ENCODE peak calls at places on chromosomes 3 and 15, in five cellular contexts. I is WERI-Rb-1, G is AG10803, L is AG04450, E is thoracic aorta. Q is an unnamed sample.

GRCh38 chr3:162436826-162437225 is 940.2 kb downstream of the OTOL1 start:
- DNase-seq in I (no peak), G (no peak), L (no peak), E (no peak), Q (no peak)

GRCh38 chr15:82849556-82850241 is 40.3 kb downstream of the WHAMM start:
- DNase-seq in I (peak), G (peak), L (no peak), E (no peak), Q (peak)

GRCh38 chr3:52490938-52491526 is 4.1 kb upstream of the STAB1 start:
- DNase-seq in I (no peak), G (no peak), L (no peak), E (no peak), Q (no peak)

GRCh38 chr15:95603802-95604201 is 726.7 kb upstream of the NR2F2 start:
- DNase-seq in I (no peak), G (peak), L (no peak), E (no peak), Q (peak)

GRCh38 chr3:38117748-38118420 is 19.0 kb downstream of the ACAA1 start:
- DNase-seq in I (peak), G (peak), L (peak), E (no peak), Q (peak)

GRCh38 chr3:78924711-78925110 is 843.1 kb downstream of the ROBO1 start:
- DNase-seq in I (no peak), G (no peak), L (no peak), E (no peak), Q (no peak)

GRCh38 chr3:51388286-51389029 is 2.6 kb upstream of the RBM15B start:
- DNase-seq in I (no peak), G (no peak), L (no peak), E (no peak), Q (no peak)

GRCh38 chr3:66224220-66224619 is 3.4 kb downstream of the SLC25A26 start:
- DNase-seq in I (no peak), G (no peak), L (no peak), E (no peak), Q (no peak)

GRCh38 chr15:85723960-85724945 is 70.5 kb downstream of the KLHL25 start:
- DNase-seq in I (no peak), G (no peak), L (no peak), E (no peak), Q (peak)

GRCh38 chr15:89003865-89004725 is 84.2 kb upstream of the ABHD2 start:
- DNase-seq in I (peak), G (peak), L (peak), E (no peak), Q (peak)

GRCh38 chr3:33789183-33789954 is 9.1 kb upstream of the PDCD6IP start:
- DNase-seq in I (peak), G (no peak), L (no peak), E (no peak), Q (no peak)

GRCh38 chr3:187064210-187065115 is 74.8 kb downstream of the RPL39L start:
- DNase-seq in I (peak), G (peak), L (no peak), E (no peak), Q (peak)

GRCh38 chr3:98026425-98027083 is 8.6 kb downstream of the GABRR3 start:
- DNase-seq in I (no peak), G (no peak), L (no peak), E (no peak), Q (no peak)

GRCh38 chr3:86655096-86655495 is 335.9 kb downstream of the VGLL3 start:
- DNase-seq in I (no peak), G (no peak), L (no peak), E (no peak), Q (no peak)

GRCh38 chr15:40843183-40843884 is 514 bp upstream of the SPINT1 start:
- DNase-seq in I (no peak), G (no peak), L (no peak), E (no peak), Q (no peak)

GRCh38 chr3:194278186-194278845 is 72.8 kb downstream of the CPN2 start:
- DNase-seq in I (no peak), G (no peak), L (no peak), E (no peak), Q (no peak)

GRCh38 chr15:65069179-65069578 is 1.4 kb upstream of the RASL12 start:
- DNase-seq in I (no peak), G (peak), L (peak), E (no peak), Q (peak)

GRCh38 chr3:156694536-156694935 is 20.1 kb downstream of the TIPARP start:
- DNase-seq in I (no peak), G (no peak), L (no peak), E (no peak), Q (peak)

GRCh38 chr3:11764931-11765363 is 81.7 kb downstream of the TAMM41 start:
- DNase-seq in I (no peak), G (peak), L (peak), E (no peak), Q (peak)

GRCh38 chr3:143427626-143428025 is 308.1 kb downstream of the CHST2 start:
- DNase-seq in I (no peak), G (no peak), L (no peak), E (no peak), Q (no peak)

GRCh38 chr3:52220380-52221026 is 4.9 kb downstream of the TLR9 start:
- DNase-seq in I (peak), G (peak), L (no peak), E (peak), Q (peak)

GRCh38 chr3:17195192-17195611 is 310.4 kb downstream of the PLCL2 start:
- DNase-seq in I (peak), G (peak), L (no peak), E (no peak), Q (peak)

GRCh38 chr3:23611737-23612295 is 193.9 kb upstream of the UBE2E1 start:
- DNase-seq in I (no peak), G (peak), L (peak), E (peak), Q (peak)

GRCh38 chr15:67033012-67033411 is 32.4 kb upstream of the SMAD3 start:
- DNase-seq in I (no peak), G (no peak), L (no peak), E (no peak), Q (no peak)

GRCh38 chr15:62075595-62076279 is 9.0 kb downstream of the C2CD4A start:
- DNase-seq in I (no peak), G (peak), L (no peak), E (no peak), Q (no peak)

GRCh38 chr15:94168250-94168649 is 63.1 kb upstream of the MCTP2 start:
- DNase-seq in I (no peak), G (no peak), L (no peak), E (no peak), Q (no peak)

GRCh38 chr3:141383555-141384129 is 15.3 kb downstream of the ZBTB38 start:
- DNase-seq in I (peak), G (peak), L (no peak), E (no peak), Q (peak)

GRCh38 chr3:124774305-124774673 is 44.0 kb downstream of the UMPS start:
- DNase-seq in I (no peak), G (peak), L (peak), E (no peak), Q (peak)

GRCh38 chr15:29596266-29596665 is 226.0 kb downstream of the TJP1 start:
- DNase-seq in I (no peak), G (no peak), L (no peak), E (no peak), Q (peak)

GRCh38 chr3:21216598-21216997 is 534.4 kb downstream of the ZNF385D start:
- DNase-seq in I (peak), G (no peak), L (no peak), E (no peak), Q (peak)
- TF ChIP-seq CTCF in I (peak), G (peak), L (peak), E (no peak), Q (peak)

GRCh38 chr15:78197632-78198031 is 36.7 kb downstream of the ACSBG1 start:
- DNase-seq in I (no peak), G (no peak), L (no peak), E (no peak), Q (no peak)

GRCh38 chr15:78192826-78193594 is 41.4 kb downstream of the ACSBG1 start:
- DNase-seq in I (no peak), G (no peak), L (no peak), E (no peak), Q (no peak)

GRCh38 chr15:78194568-78194925 is 39.8 kb downstream of the ACSBG1 start:
- DNase-seq in I (no peak), G (no peak), L (no peak), E (no peak), Q (no peak)

GRCh38 chr15:78193731-78194567 is 40.4 kb downstream of the ACSBG1 start:
- DNase-seq in I (no peak), G (no peak), L (no peak), E (no peak), Q (no peak)

DNA sequence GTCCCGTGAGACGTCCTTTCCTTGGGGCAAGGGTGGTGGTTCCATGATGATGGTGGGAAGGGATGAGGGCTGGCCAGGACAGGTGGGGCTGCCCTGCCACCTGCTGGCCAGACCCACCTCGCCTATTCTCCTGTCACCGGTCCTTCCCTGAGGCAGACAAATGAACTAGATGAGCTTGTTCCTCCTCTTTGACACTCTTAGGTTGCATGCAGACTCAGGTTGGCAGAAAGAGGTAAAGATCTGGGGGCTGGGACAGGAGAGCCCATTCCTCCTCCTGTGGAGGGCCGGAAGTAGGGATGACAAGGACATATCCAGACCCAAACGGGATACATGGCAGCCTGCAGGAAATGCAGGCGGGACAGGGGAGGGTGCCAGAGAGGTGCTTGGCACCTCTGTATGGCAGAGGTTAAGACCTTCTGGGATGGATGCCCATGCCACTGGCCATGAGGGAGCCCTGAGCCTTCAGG is 38.6 kb downstream of the ACSBG1 start:
- DNase-seq in I (peak), G (no peak), L (no peak), E (no peak), Q (peak)
- H3K4me3 ChIP-seq in I (no peak), G (no peak), L (no peak), E (no peak), Q (no peak)

GRCh38 chr3:2921903-2922302 is 188.3 kb downstream of the IL5RA start:
- DNase-seq in I (no peak), G (no peak), L (no peak), E (no peak), Q (peak)
- TF ChIP-seq CTCF in I (no peak), G (no peak), L (no peak), E (no peak), Q (peak)

GRCh38 chr3:120446891-120447668 is 3.7 kb downstream of the FSTL1 start:
- DNase-seq in I (no peak), G (no peak), L (no peak), E (no peak), Q (no peak)
- H3K4me3 ChIP-seq in I (no peak), G (peak), L (peak), E (peak), Q (no peak)

DNA sequence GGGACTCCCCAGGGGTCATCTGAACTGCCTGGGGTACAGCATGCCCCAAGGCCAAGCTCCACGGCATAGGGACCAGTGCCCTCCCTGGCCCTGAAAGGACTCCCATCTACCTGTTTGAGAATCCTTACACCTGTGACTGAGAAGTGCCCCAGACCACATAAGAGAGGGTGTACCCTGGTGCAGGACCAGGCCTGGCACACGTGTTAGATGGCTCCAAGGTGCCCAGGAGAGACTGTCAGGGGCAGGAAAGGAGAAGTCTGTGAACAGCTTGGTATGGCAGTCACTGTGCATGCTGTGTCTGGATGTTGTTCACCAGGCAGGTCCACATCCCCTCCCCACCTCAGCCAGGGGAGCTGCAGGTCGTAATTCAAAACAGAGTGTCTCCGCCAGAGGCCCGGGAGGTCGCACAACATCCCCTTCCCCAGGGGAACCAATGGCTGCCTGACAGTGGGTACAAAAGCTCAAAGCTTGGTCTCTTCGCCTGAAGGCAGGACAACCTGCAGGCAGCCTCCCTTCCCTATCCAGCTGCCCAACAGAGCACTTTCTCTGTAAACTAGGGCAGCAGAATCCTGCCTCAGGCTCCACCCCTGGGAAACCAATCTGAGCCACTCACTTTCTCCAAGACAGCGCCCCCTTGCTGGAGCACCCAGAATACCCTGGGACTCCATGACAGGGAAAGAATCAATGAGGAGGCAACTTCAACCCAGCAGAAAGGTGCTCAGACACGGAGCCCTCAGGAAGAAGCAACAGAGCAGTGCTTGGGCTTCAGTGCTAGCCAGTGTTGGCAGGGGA is 3.9 kb downstream of the NUP210 start:
- DNase-seq in I (no peak), G (no peak), L (no peak), E (no peak), Q (no peak)
- TF ChIP-seq CTCF in I (peak), G (no peak), L (no peak), E (no peak), Q (peak)